ENCODE peak calls at places on chromosomes 16 and 17, in four cellular contexts. One of them, this sample, is unnamed.

GRCh38 chr17:28498652-28499365 is 7.3 kb upstream of the FOXN1 start:
- DNase-seq in breast epithelium: no peak
- DNase-seq in lower leg skin: peak; percentile 77
- DNase-seq in transverse colon: no peak
- DNase-seq in this sample: no peak

GRCh38 chr17:77842148-77842905 is 116.2 kb upstream of the TNRC6C start:
- DNase-seq in breast epithelium: no peak
- DNase-seq in lower leg skin: no peak
- DNase-seq in transverse colon: peak; percentile 29
- DNase-seq in this sample: no peak

GRCh38 chr16:10919003-10919351 is 23.3 kb downstream of the DEXI start:
- DNase-seq in breast epithelium: no peak
- DNase-seq in lower leg skin: no peak
- DNase-seq in transverse colon: no peak
- DNase-seq in this sample: no peak

GRCh38 chr16:88966986-88967799 is 9.8 kb downstream of the CBFA2T3 start:
- DNase-seq in breast epithelium: no peak
- DNase-seq in lower leg skin: no peak
- DNase-seq in transverse colon: no peak
- DNase-seq in this sample: no peak

GRCh38 chr17:9057310-9057709 is 36.0 kb downstream of the NTN1 start:
- DNase-seq in breast epithelium: no peak
- DNase-seq in lower leg skin: no peak
- DNase-seq in transverse colon: no peak
- DNase-seq in this sample: no peak

GRCh38 chr17:73819440-73820395 is 175.5 kb upstream of the SDK2 start:
- DNase-seq in breast epithelium: no peak
- DNase-seq in lower leg skin: peak; percentile 66
- DNase-seq in transverse colon: no peak
- DNase-seq in this sample: no peak

GRCh38 chr16:82185012-82185411 is 15.0 kb upstream of the MPHOSPH6 start:
- DNase-seq in breast epithelium: no peak
- DNase-seq in lower leg skin: no peak
- DNase-seq in transverse colon: no peak
- DNase-seq in this sample: no peak

GRCh38 chr16:84548971-84549844 is 44.7 kb upstream of the MEAK7 start:
- DNase-seq in breast epithelium: no peak
- DNase-seq in lower leg skin: no peak
- DNase-seq in transverse colon: no peak
- DNase-seq in this sample: no peak

GRCh38 chr17:78839762-78840529 is 668 bp downstream of the USP36 start:
- DNase-seq in breast epithelium: peak; percentile 33
- DNase-seq in lower leg skin: peak; percentile 94
- DNase-seq in transverse colon: peak; percentile 60
- DNase-seq in this sample: no peak

GRCh38 chr17:9199474-9200196 is 178.3 kb downstream of the NTN1 start:
- DNase-seq in breast epithelium: no peak
- DNase-seq in lower leg skin: no peak
- DNase-seq in transverse colon: no peak
- DNase-seq in this sample: no peak

GRCh38 chr17:56830726-56831363 is 2.9 kb downstream of the C17orf67 start:
- DNase-seq in breast epithelium: no peak
- DNase-seq in lower leg skin: no peak
- DNase-seq in transverse colon: no peak
- DNase-seq in this sample: no peak

GRCh38 chr17:67128700-67129099 is 84.3 kb downstream of the CACNG1 start:
- DNase-seq in breast epithelium: no peak
- DNase-seq in lower leg skin: no peak
- DNase-seq in transverse colon: no peak
- DNase-seq in this sample: no peak

GRCh38 chr17:77735051-77735340 is 223.5 kb upstream of the TNRC6C start:
- DNase-seq in breast epithelium: no peak
- DNase-seq in lower leg skin: peak; percentile 85
- DNase-seq in transverse colon: no peak
- DNase-seq in this sample: peak; percentile 89

GRCh38 chr17:68731465-68731864 is 130.3 kb upstream of the FAM20A start:
- DNase-seq in breast epithelium: no peak
- DNase-seq in lower leg skin: no peak
- DNase-seq in transverse colon: no peak
- DNase-seq in this sample: no peak

GRCh38 chr16:678858-679807 is 1.1 kb upstream of the STUB1 start:
- DNase-seq in breast epithelium: peak; percentile 73
- DNase-seq in lower leg skin: peak; percentile 94
- DNase-seq in transverse colon: peak; percentile 74
- DNase-seq in this sample: no peak

GRCh38 chr17:17890773-17891759 is 54.3 kb upstream of the SREBF1 start:
- DNase-seq in breast epithelium: no peak
- DNase-seq in lower leg skin: no peak
- DNase-seq in transverse colon: peak; percentile 50
- DNase-seq in this sample: no peak

GRCh38 chr16:79658301-79659001 is 57.9 kb upstream of the MAF start:
- DNase-seq in breast epithelium: peak; percentile 79
- DNase-seq in lower leg skin: peak; percentile 88
- DNase-seq in transverse colon: no peak
- DNase-seq in this sample: peak; percentile 96

GRCh38 chr16:12130691-12131302 is 154.3 kb downstream of the SNX29 start:
- DNase-seq in breast epithelium: no peak
- DNase-seq in lower leg skin: no peak
- DNase-seq in transverse colon: no peak
- DNase-seq in this sample: no peak

GRCh38 chr17:68937890-68938514 is 17.2 kb downstream of the ABCA8 start:
- DNase-seq in breast epithelium: no peak
- DNase-seq in lower leg skin: no peak
- DNase-seq in transverse colon: no peak
- DNase-seq in this sample: no peak

GRCh38 chr17:48954300-48954755 is 9.7 kb upstream of the SNF8 start:
- DNase-seq in breast epithelium: no peak
- DNase-seq in lower leg skin: no peak
- DNase-seq in transverse colon: peak; percentile 46
- DNase-seq in this sample: no peak

GRCh38 chr17:75633484-75634375 is 496 bp downstream of the SMIM5 start:
- DNase-seq in breast epithelium: peak; percentile 94
- DNase-seq in lower leg skin: peak; percentile 97
- DNase-seq in transverse colon: peak; percentile 92
- DNase-seq in this sample: peak; percentile 93
- TF ChIP-seq CTCF in breast epithelium: peak; percentile 53
- TF ChIP-seq CTCF in lower leg skin: peak; percentile 30
- TF ChIP-seq CTCF in transverse colon: peak; percentile 63
- TF ChIP-seq CTCF in this sample: peak; percentile 18

GRCh38 chr16:1978476-1979120 is 2.7 kb downstream of the NOXO1 start:
- DNase-seq in breast epithelium: no peak
- DNase-seq in lower leg skin: no peak
- DNase-seq in transverse colon: no peak
- DNase-seq in this sample: no peak
- H3K4me3 ChIP-seq in breast epithelium: no peak overlapping the region
- H3K4me3 ChIP-seq in lower leg skin: no peak overlapping the region
- H3K4me3 ChIP-seq in transverse colon: peak overlapping the region; percentile 47
- H3K4me3 ChIP-seq in this sample: no peak overlapping the region

GRCh38 chr16:87685766-87686165 is 80.0 kb downstream of the KLHDC4 start:
- DNase-seq in breast epithelium: no peak
- DNase-seq in lower leg skin: no peak
- DNase-seq in transverse colon: no peak
- DNase-seq in this sample: no peak

GRCh38 chr16:87684106-87684677 is 81.6 kb downstream of the KLHDC4 start:
- DNase-seq in breast epithelium: no peak
- DNase-seq in lower leg skin: no peak
- DNase-seq in transverse colon: no peak
- DNase-seq in this sample: no peak

GRCh38 chr16:87684711-87685404 is 80.9 kb downstream of the KLHDC4 start:
- DNase-seq in breast epithelium: no peak
- DNase-seq in lower leg skin: no peak
- DNase-seq in transverse colon: no peak
- DNase-seq in this sample: no peak

GRCh38 chr16:87686697-87687570 is 78.9 kb downstream of the KLHDC4 start:
- DNase-seq in breast epithelium: no peak
- DNase-seq in lower leg skin: no peak
- DNase-seq in transverse colon: no peak
- DNase-seq in this sample: no peak

GRCh38 chr16:87685405-87685755 is 80.4 kb downstream of the KLHDC4 start:
- DNase-seq in breast epithelium: no peak
- DNase-seq in lower leg skin: no peak
- DNase-seq in transverse colon: no peak
- DNase-seq in this sample: no peak
- TF ChIP-seq CTCF in breast epithelium: no peak
- TF ChIP-seq CTCF in lower leg skin: no peak
- TF ChIP-seq CTCF in transverse colon: no peak
- TF ChIP-seq CTCF in this sample: no peak

DNA sequence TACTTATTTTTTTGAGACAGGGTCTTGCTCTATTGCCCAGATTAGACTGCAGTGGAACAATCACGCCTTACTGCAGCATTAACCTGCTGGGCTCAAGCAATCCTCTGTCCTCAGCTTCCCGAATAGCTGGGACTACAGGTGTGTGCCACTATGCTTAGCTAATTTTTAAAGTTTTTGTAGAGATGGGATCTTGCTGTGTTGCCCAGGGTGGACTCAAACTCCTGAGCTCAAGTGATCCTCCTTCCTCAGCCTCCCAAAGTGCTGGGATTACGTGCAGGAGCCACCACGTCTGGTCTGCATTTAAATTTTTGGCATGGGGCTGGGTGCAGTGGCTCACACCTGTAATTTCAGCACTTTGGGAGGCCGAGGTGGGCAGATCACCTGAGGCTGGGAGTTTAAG is 41.0 kb upstream of the INTS2 start:
- DNase-seq in breast epithelium: no peak
- DNase-seq in lower leg skin: no peak
- DNase-seq in transverse colon: no peak
- DNase-seq in this sample: no peak
- H3K4me3 ChIP-seq in breast epithelium: no peak overlapping the region
- H3K4me3 ChIP-seq in lower leg skin: no peak overlapping the region
- H3K4me3 ChIP-seq in transverse colon: no peak overlapping the region
- H3K4me3 ChIP-seq in this sample: no peak overlapping the region

DNA sequence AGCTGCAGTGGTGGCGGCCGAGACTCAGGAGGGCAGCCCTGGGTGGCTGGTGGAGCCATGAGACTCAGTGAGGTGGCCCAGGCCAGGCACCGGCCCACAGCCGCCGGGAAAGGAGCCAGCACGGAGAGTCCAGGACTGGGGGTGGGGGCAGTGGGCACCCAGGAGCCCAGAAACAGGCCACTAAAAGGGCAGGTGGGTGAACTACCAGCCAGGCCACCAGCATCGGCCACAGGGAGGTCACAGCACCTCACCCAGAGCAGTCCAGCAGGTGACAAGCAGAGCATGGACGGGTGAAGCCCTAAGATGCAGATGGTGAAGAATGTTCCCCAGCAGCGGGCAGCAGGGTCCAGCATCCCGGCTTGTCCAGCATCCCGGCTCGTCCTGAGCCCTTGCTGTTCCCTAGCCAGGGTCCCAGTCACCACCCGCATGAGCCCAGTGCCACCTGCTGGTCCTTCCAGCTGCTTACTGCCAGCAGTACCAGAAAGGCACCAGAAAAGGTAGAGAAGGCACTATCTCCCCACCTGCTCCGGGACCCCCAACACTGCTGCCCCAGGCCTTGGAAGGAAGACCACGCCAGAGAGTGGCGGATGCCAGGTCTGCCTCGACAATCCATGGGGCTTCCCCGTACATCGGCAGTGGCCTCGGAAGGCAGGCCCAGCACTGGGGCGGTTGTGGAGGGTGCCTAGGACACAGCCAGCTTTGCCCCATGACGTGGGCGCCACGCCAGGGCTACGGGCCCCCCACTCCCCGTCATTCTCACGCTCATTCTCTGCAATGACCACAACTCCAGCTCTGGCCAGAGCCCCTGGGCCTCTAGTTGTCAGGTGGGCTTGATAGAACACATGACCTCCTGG is 1.6 kb downstream of the CENPX start:
- DNase-seq in breast epithelium: peak; percentile 71
- DNase-seq in lower leg skin: peak; percentile 93
- DNase-seq in transverse colon: peak; percentile 80
- DNase-seq in this sample: no peak
- TF ChIP-seq CTCF in breast epithelium: peak; percentile 82
- TF ChIP-seq CTCF in lower leg skin: peak; percentile 66
- TF ChIP-seq CTCF in transverse colon: peak; percentile 75
- TF ChIP-seq CTCF in this sample: peak; percentile 35

DNA sequence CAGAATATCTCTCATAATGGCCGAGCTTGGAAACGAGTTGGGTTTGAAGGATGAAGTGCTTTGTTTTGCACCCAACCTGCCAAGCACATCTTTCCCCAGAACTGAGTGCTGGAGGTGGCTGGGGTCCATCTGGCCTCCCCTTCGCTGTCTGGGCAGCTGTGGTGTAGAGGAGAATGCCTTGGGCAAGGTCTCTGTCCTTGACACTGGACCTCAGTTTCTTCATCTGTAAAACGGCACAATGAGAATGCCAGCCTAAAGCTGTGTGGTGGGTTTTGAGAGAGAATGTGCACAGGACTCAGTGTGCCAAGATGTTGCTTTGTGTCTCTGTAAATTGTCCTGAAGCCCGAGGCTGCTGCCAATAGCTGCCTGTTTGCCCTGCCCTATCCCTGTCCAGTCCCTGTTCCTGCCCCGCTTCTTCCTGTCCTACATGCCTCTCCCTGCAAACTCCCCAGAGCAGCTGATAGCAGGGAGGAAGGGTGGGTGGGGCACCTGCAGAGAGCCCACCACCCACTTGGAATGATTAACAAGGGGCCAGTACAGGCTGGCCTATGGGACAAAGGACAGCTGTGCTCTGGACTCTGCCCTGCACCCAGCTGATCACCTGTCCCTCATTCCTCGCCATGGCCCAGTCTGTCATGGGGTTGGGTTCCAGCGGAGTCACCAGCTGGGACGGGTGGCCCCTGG is 15.3 kb downstream of the LASP1 start:
- DNase-seq in breast epithelium: no peak
- DNase-seq in lower leg skin: no peak
- DNase-seq in transverse colon: peak; percentile 55
- DNase-seq in this sample: no peak
- H3K4me3 ChIP-seq in breast epithelium: no peak overlapping the region
- H3K4me3 ChIP-seq in lower leg skin: no peak overlapping the region
- H3K4me3 ChIP-seq in transverse colon: no peak overlapping the region
- H3K4me3 ChIP-seq in this sample: no peak overlapping the region

GRCh38 chr16:50630394-50631020 is 50.6 kb downstream of the SNX20 start:
- DNase-seq in breast epithelium: no peak
- DNase-seq in lower leg skin: no peak
- DNase-seq in transverse colon: no peak
- DNase-seq in this sample: no peak
- TF ChIP-seq CTCF in breast epithelium: no peak
- TF ChIP-seq CTCF in lower leg skin: no peak
- TF ChIP-seq CTCF in transverse colon: no peak
- TF ChIP-seq CTCF in this sample: no peak

GRCh38 chr17:46977750-46978488 is 1.1 kb downstream of the RPRML start:
- DNase-seq in breast epithelium: no peak
- DNase-seq in lower leg skin: no peak
- DNase-seq in transverse colon: no peak
- DNase-seq in this sample: no peak
- H3K4me3 ChIP-seq in breast epithelium: peak overlapping the region; percentile 49
- H3K4me3 ChIP-seq in lower leg skin: peak overlapping the region; percentile 43
- H3K4me3 ChIP-seq in transverse colon: peak overlapping the region; percentile 64
- H3K4me3 ChIP-seq in this sample: peak overlapping the region; percentile 59

GRCh38 chr16:14125030-14125681 is 54.0 kb downstream of the MRTFB start:
- DNase-seq in breast epithelium: no peak
- DNase-seq in lower leg skin: no peak
- DNase-seq in transverse colon: no peak
- DNase-seq in this sample: no peak
- TF ChIP-seq CTCF in breast epithelium: no peak
- TF ChIP-seq CTCF in lower leg skin: no peak
- TF ChIP-seq CTCF in transverse colon: no peak
- TF ChIP-seq CTCF in this sample: no peak

GRCh38 chr16:85607796-85608514 is 5.2 kb upstream of the GSE1 start:
- DNase-seq in breast epithelium: no peak
- DNase-seq in lower leg skin: no peak
- DNase-seq in transverse colon: no peak
- DNase-seq in this sample: no peak
- H3K4me3 ChIP-seq in breast epithelium: no peak overlapping the region
- H3K4me3 ChIP-seq in lower leg skin: no peak overlapping the region
- H3K4me3 ChIP-seq in transverse colon: no peak overlapping the region
- H3K4me3 ChIP-seq in this sample: no peak overlapping the region